ENCODE peak calls at places on chromosomes 13 and 19, in eight cellular contexts. E, G, Z, A, C, Q, S and F are unnamed samples.
A peak's percentile ranks its signal among the peaks of the same experiment; 100 is the strongest.

GRCh38 chr13:28333204-28333900 is 161.6 kb downstream of the FLT1 start:
- DNase-seq in E (no peak), G (no peak), Z (no peak), A (no peak), C (no peak), Q (no peak), S (no peak), F (no peak)

GRCh38 chr19:3284759-3285646 is 60.5 kb downstream of the CELF5 start:
- DNase-seq in E (no peak), G (no peak), Z (no peak), A (peak; percentile 89), C (peak; percentile 95), Q (no peak), S (peak; percentile 65), F (peak; percentile 13)

GRCh38 chr19:54889566-54889965 is 15.5 kb downstream of the FCAR start:
- DNase-seq in E (no peak), G (no peak), Z (no peak), A (no peak), C (no peak), Q (no peak), S (no peak), F (no peak)

GRCh38 chr19:42352216-42352892 is 26.9 kb downstream of the MEGF8 start:
- DNase-seq in E (no peak), G (no peak), Z (no peak), A (peak; percentile 84), C (no peak), Q (peak; percentile 40), S (peak; percentile 21), F (no peak)

GRCh38 chr13:78589206-78589605 is 14.1 kb downstream of the POU4F1 start:
- DNase-seq in E (no peak), G (no peak), Z (no peak), A (peak; percentile 44), C (no peak), Q (no peak), S (peak; percentile 47), F (no peak)

GRCh38 chr19:50258918-50259372 is 55.5 kb downstream of the MYH14 start:
- DNase-seq in E (no peak), G (no peak), Z (no peak), A (peak; percentile 60), C (peak; percentile 24), Q (no peak), S (no peak), F (no peak)

GRCh38 chr19:2695288-2695866 is 7.1 kb downstream of the GNG7 start:
- DNase-seq in E (no peak), G (no peak), Z (no peak), A (no peak), C (no peak), Q (peak; percentile 93), S (no peak), F (no peak)

GRCh38 chr13:109821038-109821545 is 34.7 kb upstream of the IRS2 start:
- DNase-seq in E (no peak), G (no peak), Z (no peak), A (no peak), C (no peak), Q (no peak), S (no peak), F (no peak)

GRCh38 chr13:25648996-25649633 is 277.3 kb downstream of the ATP8A2 start:
- DNase-seq in E (no peak), G (no peak), Z (no peak), A (no peak), C (no peak), Q (no peak), S (no peak), F (no peak)

GRCh38 chr13:109844396-109844795 is 58.0 kb upstream of the IRS2 start:
- DNase-seq in E (no peak), G (no peak), Z (no peak), A (no peak), C (no peak), Q (no peak), S (peak; percentile 69), F (no peak)

GRCh38 chr13:30873519-30873918 is 32.6 kb upstream of the MEDAG start:
- DNase-seq in E (no peak), G (no peak), Z (no peak), A (no peak), C (no peak), Q (no peak), S (peak; percentile 19), F (no peak)